ENCODE peak calls at places on chromosomes 6 and 20, in four cellular contexts. S is MG63, C is spleen, R is HAP-1. N is an unnamed sample.
A peak's percentile ranks its signal among the peaks of the same experiment; 100 is the strongest.

GRCh38 chr20:60361761-60362410 is 403.7 kb downstream of the CDH26 start:
- DNase-seq in R (no peak), C (no peak), S (no peak), N (peak; percentile 24)

GRCh38 chr6:126804255-126805064 is 314.0 kb upstream of the RSPO3 start:
- DNase-seq in R (peak; percentile 61), C (no peak), S (no peak), N (peak; percentile 59)

GRCh38 chr6:28719275-28719940 is 193.7 kb downstream of the GPX5 start:
- DNase-seq in S (peak; percentile 66), C (no peak), R (peak; percentile 45), N (no peak)

GRCh38 chr20:4457566-4458543 is 263.9 kb upstream of the PRND start:
- DNase-seq in S (no peak), R (no peak), C (no peak), N (peak; percentile 62)

GRCh38 chr6:68497927-68498326 is 137.2 kb upstream of the ADGRB3 start:
- DNase-seq in C (no peak), R (no peak), S (no peak), N (no peak)

GRCh38 chr20:51023617-51024155 is 779 bp upstream of the KCNG1 start:
- DNase-seq in S (no peak), C (no peak), R (no peak), N (no peak)

GRCh38 chr20:25247100-25247665 is 702 bp upstream of the PYGB start:
- DNase-seq in C (no peak), R (peak; percentile 40), S (peak; percentile 61), N (peak; percentile 77)

GRCh38 chr20:1263853-1264252 is 2.2 kb upstream of the SNPH start:
- DNase-seq in S (no peak), R (no peak), C (no peak), N (no peak)

GRCh38 chr6:307874-308273 is 15.6 kb downstream of the DUSP22 start:
- DNase-seq in R (no peak), S (no peak), C (no peak), N (no peak)

GRCh38 chr6:110055387-110055735 is 77.2 kb downstream of the GPR6 start:
- DNase-seq in S (no peak), R (no peak), C (no peak), N (no peak)

GRCh38 chr6:166202321-166202733 is 34.7 kb upstream of the TBXT start:
- DNase-seq in C (no peak), S (no peak), R (no peak), N (no peak)

GRCh38 chr6:15489563-15489962 is 173.3 kb downstream of the DTNBP1 start:
- DNase-seq in C (no peak), R (no peak), S (no peak), N (no peak)

GRCh38 chr6:105798057-105798456 is 288.1 kb upstream of the PRDM1 start:
- DNase-seq in R (no peak), S (peak; percentile 29), C (no peak), N (no peak)

GRCh38 chr6:155040946-155041345 is 45.8 kb downstream of the TIAM2 start:
- DNase-seq in S (no peak), R (peak; percentile 83), C (no peak), N (no peak)

GRCh38 chr20:19885981-19886665 is 128.1 kb downstream of the RIN2 start:
- DNase-seq in S (peak; percentile 44), C (no peak), R (no peak), N (no peak)

GRCh38 chr6:142945446-142946180 is 637 bp upstream of the HIVEP2 start:
- DNase-seq in C (peak; percentile 92), S (peak; percentile 14), R (peak; percentile 29), N (peak; percentile 65)

GRCh38 chr20:44768854-44769480 is 23.3 kb downstream of the KCNK15 start:
- DNase-seq in R (no peak), S (no peak), C (no peak), N (no peak)

GRCh38 chr20:41386502-41387427 is 20.1 kb upstream of the EMILIN3 start:
- DNase-seq in R (no peak), S (no peak), C (peak; percentile 40), N (no peak)

GRCh38 chr20:62739581-62740285 is 31.1 kb downstream of the NTSR1 start:
- DNase-seq in R (no peak), S (peak; percentile 85), C (peak; percentile 89), N (no peak)

GRCh38 chr20:53769041-53769440 is 175.4 kb upstream of the ZNF217 start:
- DNase-seq in S (no peak), R (no peak), C (no peak), N (no peak)

GRCh38 chr6:115216835-115217234 is 843.9 kb downstream of the FRK start:
- DNase-seq in C (no peak), S (no peak), R (no peak), N (no peak)

GRCh38 chr6:12749531-12750379 is 33.2 kb downstream of the PHACTR1 start:
- DNase-seq in R (no peak), S (no peak), C (no peak), N (peak; percentile 71)

GRCh38 chr6:6905961-6906518 is 201.7 kb upstream of the RREB1 start:
- DNase-seq in C (peak; percentile 19), S (no peak), R (no peak), N (no peak)

GRCh38 chr20:4225778-4226177 is 210.4 kb upstream of the RNF24 start:
- DNase-seq in C (no peak), S (peak; percentile 86), R (no peak), N (no peak)

GRCh38 chr6:2634151-2634964 is 116.4 kb downstream of the MYLK4 start:
- DNase-seq in S (peak; percentile 79), C (peak; percentile 95), R (peak; percentile 70), N (peak; percentile 87)

GRCh38 chr6:159935633-159936032 is 33.2 kb upstream of the IGF2R start:
- DNase-seq in S (peak; percentile 55), C (no peak), R (no peak), N (no peak)

GRCh38 chr6:44696686-44697085 is 309.2 kb downstream of the CDC5L start:
- DNase-seq in S (peak; percentile 63), R (no peak), C (no peak), N (no peak)

GRCh38 chr20:51195419-51195901 is 172.6 kb upstream of the KCNG1 start:
- DNase-seq in R (no peak), C (no peak), S (peak; percentile 72), N (no peak)

GRCh38 chr20:10110151-10110550 is 75.4 kb downstream of the ANKEF1 start:
- DNase-seq in S (peak; percentile 69), R (no peak), C (no peak), N (no peak)

GRCh38 chr6:84685983-84686584 is 78.3 kb downstream of the TBX18 start:
- DNase-seq in C (no peak), S (no peak), R (no peak), N (peak; percentile 29)

GRCh38 chr6:83247471-83247870 is 54.3 kb downstream of the RWDD2A start:
- DNase-seq in R (no peak), S (no peak), C (no peak), N (no peak)

GRCh38 chr6:43671011-43671800 is 16.4 kb downstream of the MRPS18A start:
- DNase-seq in R (no peak), S (peak; percentile 12), C (no peak), N (no peak)

GRCh38 chr6:111603648-111604047 is 2.0 kb downstream of the TRAF3IP2 start:
- DNase-seq in S (no peak), R (no peak), C (no peak), N (no peak)

GRCh38 chr6:169407338-169407737 is 153.7 kb upstream of the THBS2 start:
- DNase-seq in S (no peak), R (no peak), C (no peak), N (no peak)
- H3K9me3 ChIP-seq in S (peaks cover 2% of the 10 kb centered on the region), R (no peaks in the 10 kb centered on the region), C (peaks cover 8% of the 10 kb centered on the region), N (no peaks in the 10 kb centered on the region)

GRCh38 chr20:58485326-58485725 is 29.9 kb downstream of the APCDD1L start:
- DNase-seq in R (no peak), S (no peak), C (no peak), N (no peak)
- H3K9me3 ChIP-seq in R (peaks cover 9% of the 10 kb centered on the region), S (peaks cover 22% of the 10 kb centered on the region), C (peaks cover 29% of the 10 kb centered on the region), N (peaks cover 16% of the 10 kb centered on the region)

GRCh38 chr20:56155625-56156024 is 92.9 kb upstream of the MC3R start:
- DNase-seq in C (no peak), S (no peak), R (no peak), N (no peak)

GRCh38 chr20:56163806-56164205 is 84.7 kb upstream of the MC3R start:
- DNase-seq in S (peak; percentile 3), R (no peak), C (no peak), N (no peak)

GRCh38 chr20:56158489-56158888 is 90.0 kb upstream of the MC3R start:
- DNase-seq in S (no peak), C (no peak), R (no peak), N (no peak)

GRCh38 chr20:56157530-56158203 is 90.9 kb upstream of the MC3R start:
- DNase-seq in C (no peak), S (no peak), R (no peak), N (no peak)

DNA sequence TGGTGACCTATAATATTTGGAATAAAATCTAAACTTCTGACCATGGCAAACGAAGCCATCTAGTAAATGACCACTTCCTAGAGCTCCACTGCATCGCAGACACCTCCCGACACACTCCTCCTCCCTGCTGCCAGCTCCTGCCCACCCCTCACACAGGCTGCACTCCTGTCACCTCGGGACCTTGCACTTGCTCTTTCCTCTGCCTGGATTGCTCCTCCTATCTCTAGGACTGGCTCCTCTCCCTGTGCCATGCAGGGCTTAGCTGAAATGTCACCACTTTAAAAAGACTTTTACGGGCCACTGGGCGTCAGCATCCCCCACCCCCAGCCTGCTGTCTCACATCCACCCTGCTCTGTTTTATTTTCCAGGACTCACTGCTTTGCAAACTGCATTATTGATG is 87.6 kb upstream of the MC3R start:
- DNase-seq in C (no peak), S (no peak), R (no peak), N (no peak)
- H3K9me3 ChIP-seq in C (no peaks in the 10 kb centered on the region), S (no peaks in the 10 kb centered on the region), R (no peaks in the 10 kb centered on the region), N (no peaks in the 10 kb centered on the region)

GRCh38 chr6:93679836-93680235 is 260.5 kb upstream of the EPHA7 start:
- DNase-seq in R (no peak), C (no peak), S (no peak), N (no peak)
- H3K9me3 ChIP-seq in R (no peaks in the 10 kb centered on the region), C (no peaks in the 10 kb centered on the region), S (no peaks in the 10 kb centered on the region), N (no peaks in the 10 kb centered on the region)

GRCh38 chr6:125688138-125688537 is 61.3 kb upstream of the HEY2 start:
- DNase-seq in S (no peak), R (no peak), C (no peak), N (no peak)

DNA sequence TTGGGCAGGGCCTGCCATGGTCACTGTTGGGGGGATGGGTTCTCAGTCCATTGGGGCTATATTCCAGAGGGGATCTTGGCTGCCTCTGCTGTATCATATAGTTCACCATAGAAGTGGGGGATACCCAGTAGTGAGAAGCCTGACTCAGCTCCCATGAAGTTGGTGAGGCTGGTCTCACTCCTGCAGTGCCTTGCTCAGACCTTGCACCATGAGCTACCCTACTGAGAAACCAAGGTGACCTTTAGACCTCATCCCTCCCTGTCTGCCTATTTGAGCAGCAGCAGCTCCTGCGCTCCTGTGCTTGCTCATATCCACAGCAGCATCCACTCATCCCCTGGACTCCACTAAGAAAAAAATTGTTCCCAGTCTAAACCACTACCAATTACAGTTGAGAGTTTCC is 56.0 kb upstream of the HEY2 start:
- DNase-seq in R (no peak), C (no peak), S (no peak), N (no peak)
- H3K9me3 ChIP-seq in R (no peaks in the 10 kb centered on the region), C (peaks cover 24% of the 10 kb centered on the region), S (no peaks in the 10 kb centered on the region), N (no peaks in the 10 kb centered on the region)

DNA sequence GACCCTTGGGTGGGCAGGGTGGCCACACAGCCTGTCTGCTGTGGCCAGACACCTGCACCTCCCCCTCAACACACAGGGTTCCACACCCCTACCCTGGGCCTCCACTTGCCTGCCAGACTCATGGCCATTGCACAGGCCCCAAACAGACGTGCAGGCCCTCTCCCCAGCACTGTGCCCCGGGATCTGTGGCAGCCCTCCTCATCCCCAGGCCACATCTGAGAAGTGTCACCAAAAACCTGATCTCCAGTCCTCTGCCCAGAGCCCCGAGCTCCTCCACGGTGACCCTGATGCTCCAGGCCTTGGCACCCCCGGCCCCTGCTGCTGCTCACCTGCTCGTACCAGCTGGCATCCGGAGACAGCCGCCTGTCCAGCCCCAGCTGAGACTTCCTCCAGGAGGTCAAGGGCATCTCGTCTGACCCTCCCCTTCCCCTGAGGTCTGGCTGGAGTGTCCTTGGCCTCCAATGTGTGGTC is 160.1 kb downstream of the DLL1 start:
- DNase-seq in S (no peak), C (peak; percentile 75), R (no peak), N (no peak)
- H3K9me3 ChIP-seq in S (no peaks in the 10 kb centered on the region), C (no peaks in the 10 kb centered on the region), R (no peaks in the 10 kb centered on the region), N (no peaks in the 10 kb centered on the region)

N was measured in neural progenitor cell.